ENCODE peak calls at places on chromosome 2, in six cellular contexts. One of them, this sample, is unnamed.

GRCh38 chr2:150487537-150488429 is at the start of gene RND3:
- DNase-seq in tibial nerve: peak; percentile 97
- DNase-seq in A549: peak; percentile 99
- DNase-seq in ovary: peak; percentile 95
- DNase-seq in transverse colon: peak; percentile 97
- DNase-seq in upper lobe of left lung: peak; percentile 44
- DNase-seq in this sample: peak; percentile 98

GRCh38 chr2:25497229-25497861 is 155.6 kb upstream of the DNMT3A start:
- DNase-seq in transverse colon: no peak
- DNase-seq in upper lobe of left lung: no peak
- DNase-seq in tibial nerve: no peak
- DNase-seq in ovary: no peak
- DNase-seq in A549: no peak
- DNase-seq in this sample: no peak

GRCh38 chr2:11398710-11399109 is 54.3 kb upstream of the ROCK2 start:
- DNase-seq in A549: no peak
- DNase-seq in transverse colon: peak; percentile 82
- DNase-seq in upper lobe of left lung: no peak
- DNase-seq in tibial nerve: no peak
- DNase-seq in ovary: no peak
- DNase-seq in this sample: no peak

GRCh38 chr2:17976871-17977746 is 98.6 kb downstream of the KCNS3 start:
- DNase-seq in A549: no peak
- DNase-seq in upper lobe of left lung: no peak
- DNase-seq in tibial nerve: no peak
- DNase-seq in transverse colon: peak; percentile 18
- DNase-seq in ovary: no peak
- DNase-seq in this sample: no peak

GRCh38 chr2:28512607-28512965 is 16.7 kb downstream of the PLB1 start:
- DNase-seq in A549: no peak
- DNase-seq in upper lobe of left lung: no peak
- DNase-seq in ovary: no peak
- DNase-seq in transverse colon: no peak
- DNase-seq in tibial nerve: no peak
- DNase-seq in this sample: no peak

GRCh38 chr2:216949685-216950397 is 90.0 kb upstream of the TNP1 start:
- DNase-seq in upper lobe of left lung: no peak
- DNase-seq in tibial nerve: no peak
- DNase-seq in ovary: no peak
- DNase-seq in A549: no peak
- DNase-seq in transverse colon: no peak
- DNase-seq in this sample: no peak

GRCh38 chr2:137659616-137660015 is 304.7 kb upstream of the HNMT start:
- DNase-seq in tibial nerve: no peak
- DNase-seq in upper lobe of left lung: no peak
- DNase-seq in transverse colon: peak; percentile 23
- DNase-seq in ovary: no peak
- DNase-seq in A549: peak; percentile 1
- DNase-seq in this sample: no peak

GRCh38 chr2:207617011-207617671 is 8.1 kb downstream of the METTL21A start:
- DNase-seq in tibial nerve: no peak
- DNase-seq in ovary: no peak
- DNase-seq in upper lobe of left lung: no peak
- DNase-seq in transverse colon: no peak
- DNase-seq in A549: peak; percentile 64
- DNase-seq in this sample: no peak

GRCh38 chr2:62340981-62341624 is 145.2 kb downstream of the B3GNT2 start:
- DNase-seq in ovary: peak; percentile 29
- DNase-seq in upper lobe of left lung: no peak
- DNase-seq in tibial nerve: no peak
- DNase-seq in A549: no peak
- DNase-seq in transverse colon: peak; percentile 14
- DNase-seq in this sample: no peak

GRCh38 chr2:88099798-88100488 is 27.9 kb downstream of the FABP1 start:
- DNase-seq in tibial nerve: no peak
- DNase-seq in transverse colon: no peak
- DNase-seq in A549: peak; percentile 37
- DNase-seq in ovary: no peak
- DNase-seq in upper lobe of left lung: no peak
- DNase-seq in this sample: no peak

GRCh38 chr2:234271342-234271741 is 220.8 kb downstream of the SPP2 start:
- DNase-seq in ovary: no peak
- DNase-seq in tibial nerve: no peak
- DNase-seq in upper lobe of left lung: no peak
- DNase-seq in A549: no peak
- DNase-seq in transverse colon: no peak
- DNase-seq in this sample: no peak

GRCh38 chr2:126732682-126733245 is 76.8 kb downstream of the GYPC start:
- DNase-seq in tibial nerve: no peak
- DNase-seq in upper lobe of left lung: no peak
- DNase-seq in ovary: no peak
- DNase-seq in transverse colon: no peak
- DNase-seq in A549: no peak
- DNase-seq in this sample: no peak

GRCh38 chr2:155318710-155319109 is 620.2 kb downstream of the KCNJ3 start:
- DNase-seq in transverse colon: no peak
- DNase-seq in A549: no peak
- DNase-seq in tibial nerve: no peak
- DNase-seq in upper lobe of left lung: no peak
- DNase-seq in ovary: no peak
- DNase-seq in this sample: no peak

GRCh38 chr2:174334781-174335604 is at the start of gene SP9:
- DNase-seq in A549: peak; percentile 89
- DNase-seq in upper lobe of left lung: peak; percentile 82
- DNase-seq in tibial nerve: no peak
- DNase-seq in transverse colon: peak; percentile 34
- DNase-seq in ovary: no peak
- DNase-seq in this sample: peak; percentile 86

GRCh38 chr2:121579326-121579725 is 48.6 kb downstream of the RNU4ATAC start:
- DNase-seq in transverse colon: no peak
- DNase-seq in A549: no peak
- DNase-seq in ovary: no peak
- DNase-seq in upper lobe of left lung: no peak
- DNase-seq in tibial nerve: no peak
- DNase-seq in this sample: no peak

GRCh38 chr2:129274038-129274415 is 705.4 kb upstream of the RAB6C start:
- DNase-seq in ovary: no peak
- DNase-seq in tibial nerve: no peak
- DNase-seq in A549: no peak
- DNase-seq in upper lobe of left lung: no peak
- DNase-seq in transverse colon: no peak
- DNase-seq in this sample: no peak

GRCh38 chr2:72934683-72935610 is 17.6 kb downstream of the EMX1 start:
- DNase-seq in ovary: no peak
- DNase-seq in A549: peak; percentile 59
- DNase-seq in upper lobe of left lung: no peak
- DNase-seq in tibial nerve: no peak
- DNase-seq in transverse colon: peak; percentile 43
- DNase-seq in this sample: no peak

GRCh38 chr2:98372121-98372520 is 25.9 kb downstream of the CNGA3 start:
- DNase-seq in upper lobe of left lung: no peak
- DNase-seq in A549: no peak
- DNase-seq in tibial nerve: no peak
- DNase-seq in ovary: no peak
- DNase-seq in transverse colon: no peak
- DNase-seq in this sample: no peak

GRCh38 chr2:27855476-27855875 is 34.7 kb downstream of the RBKS start:
- DNase-seq in transverse colon: no peak
- DNase-seq in tibial nerve: no peak
- DNase-seq in A549: peak; percentile 59
- DNase-seq in ovary: no peak
- DNase-seq in upper lobe of left lung: no peak
- DNase-seq in this sample: no peak

GRCh38 chr2:149033716-149034115 is 4.8 kb upstream of the LYPD6B start:
- DNase-seq in upper lobe of left lung: no peak
- DNase-seq in ovary: no peak
- DNase-seq in transverse colon: peak; percentile 21
- DNase-seq in tibial nerve: no peak
- DNase-seq in A549: no peak
- DNase-seq in this sample: no peak

GRCh38 chr2:8682719-8683667 is 1.1 kb downstream of the ID2 start:
- DNase-seq in upper lobe of left lung: peak; percentile 86
- DNase-seq in ovary: peak; percentile 44
- DNase-seq in transverse colon: peak; percentile 56
- DNase-seq in A549: peak; percentile 51
- DNase-seq in tibial nerve: no peak
- DNase-seq in this sample: no peak

GRCh38 chr2:8684421-8684884 is 2.6 kb downstream of the ID2 start:
- DNase-seq in ovary: peak; percentile 50
- DNase-seq in upper lobe of left lung: no peak
- DNase-seq in A549: peak; percentile 51
- DNase-seq in transverse colon: peak; percentile 49
- DNase-seq in tibial nerve: no peak
- DNase-seq in this sample: no peak

GRCh38 chr2:8679827-8680731 is 1.8 kb upstream of the ID2 start:
- DNase-seq in upper lobe of left lung: no peak
- DNase-seq in tibial nerve: no peak
- DNase-seq in ovary: peak; percentile 36
- DNase-seq in transverse colon: peak; percentile 70
- DNase-seq in A549: peak; percentile 95
- DNase-seq in this sample: no peak

GRCh38 chr2:8680931-8681760 is 710 bp upstream of the ID2 start:
- DNase-seq in ovary: peak; percentile 70
- DNase-seq in A549: peak; percentile 80
- DNase-seq in transverse colon: peak; percentile 69
- DNase-seq in upper lobe of left lung: no peak
- DNase-seq in tibial nerve: no peak
- DNase-seq in this sample: peak; percentile 83

DNA sequence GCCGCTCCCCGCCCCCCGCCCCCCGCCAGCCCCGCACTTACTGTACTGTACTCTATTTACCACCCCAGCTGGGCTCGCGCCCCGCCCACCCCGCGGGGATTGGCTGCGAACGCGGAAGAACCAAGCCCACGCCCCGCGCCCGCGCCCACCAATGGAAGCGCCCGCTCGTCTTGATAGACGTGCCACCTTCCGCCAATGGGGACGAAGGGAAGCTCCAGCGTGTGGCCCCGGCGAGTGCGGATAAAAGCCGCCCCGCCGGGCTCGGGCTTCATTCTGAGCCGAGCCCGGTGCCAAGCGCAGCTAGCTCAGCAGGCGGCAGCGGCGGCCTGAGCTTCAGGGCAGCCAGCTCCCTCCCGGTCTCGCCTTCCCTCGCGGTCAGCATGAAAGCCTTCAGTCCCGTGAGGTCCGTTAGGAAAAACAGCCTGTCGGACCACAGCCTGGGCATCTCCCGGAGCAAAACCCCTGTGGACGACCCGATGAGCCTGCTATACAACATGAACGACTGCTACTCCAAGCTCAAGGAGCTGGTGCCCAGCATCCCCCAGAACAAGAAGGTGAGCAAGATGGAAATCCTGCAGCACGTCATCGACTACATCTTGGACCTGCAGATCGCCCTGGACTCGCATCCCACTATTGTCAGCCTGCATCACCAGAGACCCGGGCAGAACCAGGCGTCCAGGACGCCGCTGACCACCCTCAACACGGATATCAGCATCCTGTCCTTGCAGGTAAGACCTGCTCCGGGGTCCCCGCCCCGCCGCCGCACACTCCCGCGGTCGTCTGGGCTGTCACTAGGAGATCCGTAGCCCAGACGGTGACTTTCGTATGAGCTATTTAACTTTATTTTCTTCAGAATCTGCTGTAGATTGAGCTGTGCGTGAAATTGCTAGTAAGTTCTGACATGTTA is at the start of gene ID2:
- DNase-seq in transverse colon: peak; percentile 99
- DNase-seq in A549: peak; percentile 99
- DNase-seq in tibial nerve: peak; percentile 97
- DNase-seq in upper lobe of left lung: peak; percentile 100
- DNase-seq in ovary: peak; percentile 99
- DNase-seq in this sample: peak; percentile 99
- TF ChIP-seq POLR2A in transverse colon: peak; percentile 100
- TF ChIP-seq POLR2A in A549: peak; percentile 100
- TF ChIP-seq POLR2A in tibial nerve: peak; percentile 91
- TF ChIP-seq POLR2A in upper lobe of left lung: peak; percentile 97
- TF ChIP-seq POLR2A in ovary: peak; percentile 99
- TF ChIP-seq POLR2A in this sample: peak; percentile 97

DNA sequence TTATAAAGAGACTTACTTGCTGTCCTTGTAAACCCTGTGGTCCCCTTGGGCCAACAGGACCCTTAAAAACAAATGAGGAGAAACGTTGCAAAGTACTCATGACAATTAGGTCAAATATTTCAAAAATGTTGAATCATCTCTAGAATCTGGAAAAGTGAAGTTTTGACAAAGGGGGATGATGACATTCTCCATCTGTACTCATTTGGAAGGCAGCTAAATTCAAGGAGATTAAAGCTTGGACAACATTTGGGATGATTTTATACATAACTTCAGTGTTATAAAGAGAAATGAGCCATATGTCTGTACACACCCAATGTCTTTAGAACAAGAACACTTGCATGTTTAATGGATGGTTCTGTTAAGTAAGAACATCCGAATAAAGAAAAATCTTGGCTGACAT is 92.9 kb downstream of the COL5A2 start:
- DNase-seq in A549: no peak
- DNase-seq in ovary: no peak
- DNase-seq in tibial nerve: no peak
- DNase-seq in upper lobe of left lung: no peak
- DNase-seq in transverse colon: no peak
- DNase-seq in this sample: no peak
- TF ChIP-seq EP300 in A549: no peak
- TF ChIP-seq EP300 in ovary: no peak
- TF ChIP-seq EP300 in tibial nerve: no peak
- TF ChIP-seq EP300 in upper lobe of left lung: no peak
- TF ChIP-seq EP300 in transverse colon: no peak
- TF ChIP-seq EP300 in this sample: no peak

GRCh38 chr2:55054476-55054875 is 4.2 kb upstream of the RTN4 start:
- DNase-seq in A549: no peak
- DNase-seq in transverse colon: no peak
- DNase-seq in tibial nerve: no peak
- DNase-seq in ovary: no peak
- DNase-seq in upper lobe of left lung: no peak
- DNase-seq in this sample: no peak
- H3K4me3 ChIP-seq in A549: no peak overlapping the region
- H3K4me3 ChIP-seq in transverse colon: no peak overlapping the region
- H3K4me3 ChIP-seq in tibial nerve: no peak overlapping the region
- H3K4me3 ChIP-seq in ovary: no peak overlapping the region
- H3K4me3 ChIP-seq in upper lobe of left lung: no peak overlapping the region
- H3K4me3 ChIP-seq in this sample: no peak overlapping the region

GRCh38 chr2:241506793-241507429 is 1.5 kb downstream of the STK25 start:
- DNase-seq in ovary: no peak
- DNase-seq in tibial nerve: no peak
- DNase-seq in upper lobe of left lung: no peak
- DNase-seq in transverse colon: no peak
- DNase-seq in A549: no peak
- DNase-seq in this sample: no peak
- TF ChIP-seq POLR2A in ovary: no peak
- TF ChIP-seq POLR2A in tibial nerve: no peak
- TF ChIP-seq POLR2A in upper lobe of left lung: peak; percentile 16
- TF ChIP-seq POLR2A in transverse colon: no peak
- TF ChIP-seq POLR2A in A549: no peak
- TF ChIP-seq POLR2A in this sample: no peak